ENCODE peak calls at places on chromosomes 5 and 9, in four cellular contexts. J, F, B and U are unnamed samples.

GRCh38 chr5:86679529-86679928 is 61.8 kb downstream of the COX7C start:
- DNase-seq in J (no peak), F (peak; percentile 68), B (peak; percentile 69), U (peak; percentile 63)

GRCh38 chr9:93666279-93666784 is 89.9 kb downstream of the PHF2 start:
- DNase-seq in B (no peak), J (no peak), F (no peak), U (peak; percentile 75)

GRCh38 chr9:129719135-129719534 is 33.7 kb downstream of the PTGES start:
- DNase-seq in F (no peak), B (no peak), J (no peak), U (no peak)

GRCh38 chr5:154220625-154221024 is 30.1 kb downstream of the GALNT10 start:
- DNase-seq in J (no peak), B (no peak), F (peak; percentile 79), U (no peak)

GRCh38 chr5:17222679-17223078 is 5.2 kb downstream of the BASP1 start:
- DNase-seq in J (no peak), B (peak; percentile 37), F (no peak), U (no peak)

GRCh38 chr9:125361837-125362531 is 100.4 kb downstream of the GAPVD1 start:
- DNase-seq in F (peak; percentile 36), B (no peak), J (no peak), U (peak; percentile 31)

GRCh38 chr5:81122271-81122670 is 110.9 kb upstream of the CKMT2 start:
- DNase-seq in F (no peak), J (no peak), B (no peak), U (no peak)

GRCh38 chr5:760363-761205 is 23.9 kb downstream of the ZDHHC11B start:
- DNase-seq in F (no peak), B (no peak), J (peak; percentile 70), U (no peak)

GRCh38 chr5:81524015-81524414 is 130.1 kb upstream of the ACOT12 start:
- DNase-seq in B (no peak), F (no peak), J (no peak), U (no peak)

GRCh38 chr5:28947865-28948264 is 1909.5 kb upstream of the CDH9 start:
- DNase-seq in J (no peak), F (no peak), B (no peak), U (no peak)

GRCh38 chr9:27365977-27366376 is 69.0 kb upstream of the EQTN start:
- DNase-seq in F (peak; percentile 36), J (no peak), B (no peak), U (no peak)

GRCh38 chr5:52491071-52491828 is 296.5 kb upstream of the ITGA1 start:
- DNase-seq in J (no peak), F (no peak), B (peak; percentile 91), U (no peak)